ENCODE peak calls at places on chromosomes 7 and 10, in six cellular contexts. J is SK-N-SH, T is colonic mucosa, Q is GM23338, H is right atrium auricular region, X is fibroblast of villous mesenchyme. C is an unnamed sample.

GRCh38 chr7:74401137-74401859 is 52.4 kb upstream of the GTF2IRD1 start:
- DNase-seq in T (peak; percentile 84), J (peak; percentile 91), Q (peak; percentile 95), H (peak; percentile 70), X (peak; percentile 56), C (peak; percentile 82)

GRCh38 chr7:35007768-35008167 is 29.5 kb downstream of the DPY19L1 start:
- DNase-seq in H (no peak), J (no peak), T (no peak), Q (no peak), X (no peak), C (no peak)

GRCh38 chr10:86968994-86969355 is 693 bp downstream of the ADIRF start:
- DNase-seq in H (peak; percentile 59), Q (no peak), T (no peak), J (no peak), X (no peak), C (no peak)

GRCh38 chr10:112053895-112054294 is 129.7 kb downstream of the GPAM start:
- DNase-seq in Q (no peak), H (no peak), T (no peak), J (no peak), X (no peak), C (no peak)

GRCh38 chr7:51249187-51249945 is 67.2 kb downstream of the COBL start:
- DNase-seq in H (no peak), Q (no peak), X (no peak), J (no peak), T (no peak), C (no peak)

GRCh38 chr7:158959021-158959717 is 102.8 kb downstream of the DYNC2I1 start:
- DNase-seq in X (no peak), J (no peak), Q (no peak), T (no peak), H (no peak), C (no peak)

GRCh38 chr10:131825150-131825907 is 75.5 kb upstream of the PPP2R2D start:
- DNase-seq in H (no peak), T (no peak), Q (no peak), X (no peak), J (no peak), C (no peak)

GRCh38 chr10:409403-410040 is 274.3 kb downstream of the ZMYND11 start:
- DNase-seq in T (no peak), H (no peak), J (no peak), X (no peak), Q (no peak), C (no peak)

GRCh38 chr7:44284216-44284615 is 41.2 kb downstream of the CAMK2B start:
- DNase-seq in T (no peak), X (peak; percentile 36), Q (no peak), H (no peak), J (peak; percentile 62), C (peak; percentile 67)

GRCh38 chr10:103847909-103848468 is 7.4 kb downstream of the SH3PXD2A start:
- DNase-seq in T (peak; percentile 20), H (no peak), Q (peak; percentile 86), J (peak; percentile 56), X (no peak), C (no peak)

GRCh38 chr10:92740762-92741161 is 51.0 kb downstream of the HHEX start:
- DNase-seq in X (no peak), J (no peak), Q (no peak), H (no peak), T (no peak), C (no peak)

GRCh38 chr10:85430991-85431390 is 935.6 kb downstream of the GRID1 start:
- DNase-seq in H (no peak), T (no peak), J (no peak), X (no peak), Q (no peak), C (no peak)

GRCh38 chr7:75624134-75624832 is 114.5 kb downstream of the HIP1 start:
- DNase-seq in T (no peak), H (peak; percentile 85), J (no peak), Q (no peak), X (peak; percentile 95), C (no peak)

GRCh38 chr10:78727728-78728127 is 341.0 kb upstream of the ZMIZ1 start:
- DNase-seq in X (no peak), Q (no peak), T (no peak), H (no peak), J (peak; percentile 67), C (no peak)

GRCh38 chr10:86229378-86229777 is 137.2 kb downstream of the GRID1 start:
- DNase-seq in T (no peak), J (no peak), X (no peak), Q (no peak), H (no peak), C (no peak)

GRCh38 chr10:78436223-78436575 is 402.5 kb downstream of the RPS24 start:
- DNase-seq in H (no peak), J (peak; percentile 54), X (no peak), T (no peak), Q (no peak), C (no peak)

GRCh38 chr7:88306590-88307048 is at the start of gene STEAP4:
- DNase-seq in H (peak; percentile 94), Q (peak; percentile 86), X (peak; percentile 72), J (no peak), T (peak; percentile 89), C (peak; percentile 71)

GRCh38 chr7:24971333-24972165 is 8.4 kb downstream of the OSBPL3 start:
- DNase-seq in T (no peak), J (peak; percentile 48), H (no peak), Q (no peak), X (peak; percentile 96), C (no peak)

GRCh38 chr7:118590107-118590506 is 365.6 kb downstream of the ANKRD7 start:
- DNase-seq in J (no peak), T (no peak), H (no peak), X (peak; percentile 0), Q (peak; percentile 72), C (no peak)

GRCh38 chr7:2798669-2799068 is 45.4 kb downstream of the GNA12 start:
- DNase-seq in H (no peak), X (no peak), T (no peak), Q (no peak), J (no peak), C (no peak)

GRCh38 chr7:115217373-115217772 is 295.5 kb downstream of the MDFIC start:
- DNase-seq in J (no peak), T (no peak), H (no peak), Q (no peak), X (no peak), C (no peak)
- TF ChIP-seq CTCF in J (peak; percentile 40), T (peak; percentile 16), H (no peak), Q (no peak), X (peak; percentile 29), C (peak; percentile 41)

GRCh38 chr10:124875596-124875995 is 66.3 kb upstream of the ZRANB1 start:
- DNase-seq in H (no peak), Q (peak; percentile 53), J (no peak), T (no peak), X (peak; percentile 43), C (no peak)
- TF ChIP-seq CTCF in H (no peak), Q (no peak), J (peak; percentile 24), T (no peak), X (peak; percentile 46), C (peak; percentile 23)

DNA sequence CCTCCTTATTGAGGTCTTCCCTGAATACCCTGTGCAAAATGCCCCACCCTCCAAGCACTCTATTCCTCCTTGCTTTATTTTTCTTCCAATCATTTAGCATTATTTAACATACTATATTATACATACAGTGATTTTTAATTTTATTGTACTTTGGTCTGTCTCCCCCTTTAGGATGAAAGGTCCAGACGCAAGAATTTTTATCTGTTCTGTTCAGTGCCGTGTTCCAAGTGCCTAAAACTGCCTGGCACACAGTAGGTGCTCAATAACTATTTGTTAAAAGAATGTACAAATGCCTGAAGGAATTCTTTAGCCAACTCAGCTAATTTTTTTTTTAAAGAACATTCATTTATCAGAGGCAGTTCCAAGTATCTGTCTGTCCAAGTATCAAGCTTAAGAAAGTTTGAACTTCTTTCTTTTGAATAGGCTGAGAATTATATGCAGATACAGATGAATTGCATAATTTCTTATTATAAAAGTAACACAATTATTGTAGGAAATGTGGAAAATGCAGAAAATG is 34.1 kb upstream of the SLC25A13 start:
- DNase-seq in X (no peak), Q (no peak), H (no peak), J (no peak), T (no peak), C (no peak)
- TF ChIP-seq CTCF in X (peak; percentile 6), Q (no peak), H (no peak), J (peak; percentile 19), T (no peak), C (no peak)

GRCh38 chr7:121941836-121942235 is 68.9 kb downstream of the PTPRZ1 start:
- DNase-seq in H (no peak), J (no peak), T (no peak), X (no peak), Q (no peak), C (no peak)
- TF ChIP-seq CTCF in H (no peak), J (no peak), T (no peak), X (no peak), Q (no peak), C (no peak)

GRCh38 chr10:102714621-102715455 is at the start of gene SFXN2:
- DNase-seq in J (no peak), T (peak; percentile 53), H (peak; percentile 53), X (no peak), Q (peak; percentile 75), C (no peak)
- TF ChIP-seq CTCF in J (no peak), T (no peak), H (no peak), X (no peak), Q (peak; percentile 28), C (peak; percentile 13)

DNA sequence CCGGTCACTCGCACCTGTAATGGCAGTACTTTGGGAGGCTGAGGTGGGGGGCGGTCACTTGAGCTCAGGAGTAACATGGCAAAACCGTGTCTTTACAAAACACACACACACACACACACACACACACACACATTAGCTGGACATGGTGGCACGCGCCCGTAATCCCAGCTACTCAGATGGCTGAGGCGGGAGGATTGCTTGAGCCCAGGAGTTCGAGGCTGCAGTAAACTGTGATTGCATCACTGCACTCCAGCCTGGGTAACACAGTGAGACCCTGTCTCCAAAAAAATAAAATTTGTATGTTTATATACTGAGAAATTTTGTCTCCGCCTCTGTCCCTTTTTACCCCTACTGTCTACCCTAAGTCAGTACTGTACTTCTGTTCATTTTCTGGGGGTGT is 86.6 kb downstream of the CUX1 start:
- DNase-seq in H (no peak), J (no peak), T (no peak), X (no peak), Q (no peak), C (no peak)
- TF ChIP-seq CTCF in H (no peak), J (no peak), T (no peak), X (no peak), Q (no peak), C (no peak)

GRCh38 chr7:101171442-101171837 is 6.1 kb upstream of the VGF start:
- DNase-seq in X (no peak), J (peak; percentile 46), H (no peak), T (no peak), Q (no peak), C (no peak)
- TF ChIP-seq CTCF in X (peak; percentile 43), J (peak; percentile 9), H (no peak), T (no peak), Q (peak; percentile 25), C (peak; percentile 34)

GRCh38 chr10:45502458-45502857 is 128.4 kb downstream of the ALOX5 start:
- DNase-seq in X (peak; percentile 7), J (no peak), H (no peak), Q (no peak), T (no peak), C (no peak)
- TF ChIP-seq CTCF in X (no peak), J (no peak), H (no peak), Q (no peak), T (no peak), C (no peak)

GRCh38 chr7:4845740-4846142 is 16.1 kb downstream of the PAPOLB start:
- DNase-seq in Q (peak; percentile 86), T (no peak), J (peak; percentile 90), H (peak; percentile 68), X (no peak), C (no peak)
- TF ChIP-seq CTCF in Q (peak; percentile 82), T (no peak), J (peak; percentile 56), H (peak; percentile 13), X (peak; percentile 37), C (peak; percentile 51)

GRCh38 chr7:16397497-16398210 is 23.7 kb downstream of the CRPPA start:
- DNase-seq in H (no peak), X (no peak), T (no peak), J (no peak), Q (no peak), C (no peak)
- TF ChIP-seq CTCF in H (no peak), X (no peak), T (no peak), J (no peak), Q (no peak), C (no peak)

C was measured in type B pancreatic cell.